ENCODE peak calls at places on chromosomes 16 and 17, in four cellular contexts. W, K, G and H are unnamed samples.

GRCh38 chr17:58538801-58539410 is 24.5 kb upstream of the MTMR4 start:
- DNase-seq in W (no peak), K (no peak), G (no peak), H (no peak)

GRCh38 chr16:77234611-77235010 is 35.4 kb downstream of the SYCE1L start:
- DNase-seq in W (peak; percentile 9), K (no peak), G (no peak), H (no peak)

GRCh38 chr17:80732268-80732667 is 187.6 kb downstream of the RPTOR start:
- DNase-seq in W (peak; percentile 72), K (no peak), G (no peak), H (no peak)

GRCh38 chr16:10076037-10076436 is 106.2 kb downstream of the GRIN2A start:
- DNase-seq in W (no peak), K (no peak), G (no peak), H (no peak)

GRCh38 chr16:3458278-3458851 is 14.9 kb downstream of the NAA60 start:
- DNase-seq in W (peak; percentile 55), K (peak; percentile 26), G (no peak), H (peak; percentile 46)

GRCh38 chr16:89711601-89712475 is 8.9 kb downstream of the VPS9D1 start:
- DNase-seq in W (peak; percentile 78), K (peak; percentile 74), G (peak; percentile 77), H (peak; percentile 68)

GRCh38 chr17:77281904-77282367 is 141.2 kb downstream of the SEC14L1 start:
- DNase-seq in W (no peak), K (peak; percentile 72), G (no peak), H (peak; percentile 74)

GRCh38 chr16:88727871-88728270 is 21.6 kb downstream of the CTU2 start:
- DNase-seq in W (no peak), K (no peak), G (no peak), H (no peak)

GRCh38 chr16:87351320-87351698 is 32.3 kb downstream of the FBXO31 start:
- DNase-seq in W (no peak), K (no peak), G (no peak), H (no peak)

GRCh38 chr17:45225964-45226530 is 4.4 kb downstream of the FMNL1 start:
- DNase-seq in W (peak; percentile 65), K (peak; percentile 91), G (no peak), H (peak; percentile 77)

GRCh38 chr17:2396568-2397246 is 4.2 kb downstream of the MNT start:
- DNase-seq in W (peak; percentile 97), K (peak; percentile 93), G (peak; percentile 92), H (peak; percentile 95)

GRCh38 chr16:86984975-86985655 is 332.1 kb downstream of the C16orf95 start:
- DNase-seq in W (no peak), K (no peak), G (peak; percentile 29), H (no peak)

GRCh38 chr16:4313563-4314531 is 2.0 kb upstream of the GLIS2 start:
- DNase-seq in W (no peak), K (peak; percentile 50), G (peak; percentile 76), H (peak; percentile 39)

GRCh38 chr16:27701381-27701780 is 151.4 kb downstream of the KATNIP start:
- DNase-seq in W (no peak), K (no peak), G (no peak), H (no peak)

GRCh38 chr17:27244481-27245223 is 49.3 kb upstream of the WSB1 start:
- DNase-seq in W (peak; percentile 77), K (peak; percentile 41), G (peak; percentile 23), H (peak; percentile 46)

GRCh38 chr17:65220732-65221131 is 83.6 kb downstream of the RGS9 start:
- DNase-seq in W (peak; percentile 55), K (no peak), G (no peak), H (no peak)

GRCh38 chr17:72788950-72789585 is 303.4 kb downstream of the SLC39A11 start:
- DNase-seq in W (peak; percentile 54), K (no peak), G (no peak), H (no peak)

GRCh38 chr16:66289051-66289680 is 77.3 kb upstream of the CDH5 start:
- DNase-seq in W (no peak), K (no peak), G (no peak), H (no peak)

GRCh38 chr17:44197980-44198720 is 1.5 kb downstream of the ATXN7L3 start:
- DNase-seq in W (peak; percentile 70), K (peak; percentile 49), G (no peak), H (peak; percentile 60)

GRCh38 chr17:50268040-50268439 is 6.2 kb upstream of the TMEM92 start:
- DNase-seq in W (no peak), K (peak; percentile 3), G (no peak), H (no peak)

GRCh38 chr17:29237476-29238132 is 9.1 kb upstream of the CRYBA1 start:
- DNase-seq in W (peak; percentile 83), K (no peak), G (no peak), H (no peak)

GRCh38 chr16:84478172-84478948 is 26.1 kb downstream of the MEAK7 start:
- DNase-seq in W (peak; percentile 90), K (no peak), G (no peak), H (no peak)

GRCh38 chr17:66717680-66718079 is 117.2 kb upstream of the CACNG5 start:
- DNase-seq in W (no peak), K (peak; percentile 21), G (no peak), H (peak; percentile 51)

GRCh38 chr17:6064855-6065254 is 5.3 kb upstream of the WSCD1 start:
- DNase-seq in W (no peak), K (no peak), G (no peak), H (no peak)

GRCh38 chr17:69516911-69517310 is 102.4 kb downstream of the MAP2K6 start:
- DNase-seq in W (peak; percentile 13), K (no peak), G (no peak), H (no peak)

GRCh38 chr17:41777157-41777578 is 9.3 kb downstream of the JUP start:
- DNase-seq in W (no peak), K (peak; percentile 41), G (peak; percentile 56), H (no peak)

GRCh38 chr16:88499314-88499713 is 46.2 kb downstream of the ZFPM1 start:
- DNase-seq in W (no peak), K (no peak), G (no peak), H (no peak)

GRCh38 chr16:22373662-22374310 is 633 bp downstream of the CDR2 start:
- DNase-seq in W (peak; percentile 43), K (peak; percentile 52), G (peak; percentile 50), H (peak; percentile 58)

GRCh38 chr17:44008205-44008909 is 3.9 kb downstream of the NAGS start:
- DNase-seq in W (no peak), K (no peak), G (no peak), H (no peak)

GRCh38 chr16:25888873-25889272 is 197.1 kb downstream of the HS3ST4 start:
- DNase-seq in W (no peak), K (no peak), G (no peak), H (no peak)

GRCh38 chr17:75619506-75620431 is 13.5 kb upstream of the SMIM5 start:
- DNase-seq in W (peak; percentile 71), K (no peak), G (peak; percentile 82), H (no peak)

GRCh38 chr17:72123964-72124791 is 3.4 kb downstream of the SOX9 start:
- DNase-seq in W (no peak), K (peak; percentile 18), G (no peak), H (peak; percentile 29)

GRCh38 chr17:79427621-79428539 is 183.0 kb downstream of the RBFOX3 start:
- DNase-seq in W (no peak), K (no peak), G (no peak), H (no peak)

GRCh38 chr16:8673611-8674412 is 605 bp upstream of the ABAT start:
- DNase-seq in W (peak; percentile 3), K (no peak), G (no peak), H (no peak)

GRCh38 chr17:53253956-53254597 is 568.6 kb upstream of the KIF2B start:
- DNase-seq in W (no peak), K (no peak), G (no peak), H (no peak)

GRCh38 chr17:82127315-82127595 is 29.2 kb upstream of the FASN start:
- DNase-seq in W (no peak), K (no peak), G (no peak), H (no peak)

GRCh38 chr16:53504665-53505064 is 1.7 kb upstream of the AKTIP start:
- DNase-seq in W (peak; percentile 65), K (no peak), G (no peak), H (no peak)